ENCODE peak calls at places on chromosomes 6 and 20, in five cellular contexts. H, F, Y, K and Q are unnamed samples.

GRCh38 chr6:166360243-166361079 is 18.1 kb upstream of the SFT2D1 start:
- DNase-seq in H (no peak), F (no peak), Y (peak; percentile 39), K (no peak), Q (no peak)

GRCh38 chr6:169254456-169255316 is 1.0 kb upstream of the THBS2 start:
- DNase-seq in H (no peak), F (no peak), Y (no peak), K (no peak), Q (no peak)

GRCh38 chr6:38355519-38355918 is 284.2 kb downstream of the BTBD9 start:
- DNase-seq in H (no peak), F (no peak), Y (no peak), K (no peak), Q (no peak)

GRCh38 chr6:111724505-111724904 is 118.8 kb upstream of the TRAF3IP2 start:
- DNase-seq in H (no peak), F (peak; percentile 43), Y (no peak), K (no peak), Q (no peak)

GRCh38 chr20:47795214-47795667 is 10.0 kb upstream of the SULF2 start:
- DNase-seq in H (peak; percentile 28), F (no peak), Y (no peak), K (no peak), Q (no peak)

GRCh38 chr6:21340563-21340962 is 253.0 kb upstream of the SOX4 start:
- DNase-seq in H (peak; percentile 27), F (no peak), Y (no peak), K (no peak), Q (no peak)

GRCh38 chr6:140581601-140582000 is 1207.2 kb upstream of the CITED2 start:
- DNase-seq in H (no peak), F (no peak), Y (no peak), K (no peak), Q (no peak)

GRCh38 chr6:169933839-169934698 is 182.6 kb downstream of the ERMARD start:
- DNase-seq in H (peak; percentile 26), F (no peak), Y (no peak), K (no peak), Q (no peak)

GRCh38 chr20:62739581-62740285 is 31.1 kb downstream of the NTSR1 start:
- DNase-seq in H (no peak), F (peak; percentile 31), Y (no peak), K (no peak), Q (no peak)

GRCh38 chr6:32187009-32187709 is 2.8 kb downstream of the PBX2 start:
- DNase-seq in H (no peak), F (no peak), Y (no peak), K (no peak), Q (no peak)

GRCh38 chr6:3244003-3244831 is 14.5 kb upstream of the PSMG4 start:
- DNase-seq in H (no peak), F (no peak), Y (no peak), K (no peak), Q (no peak)

GRCh38 chr6:138622967-138623366 is 123.7 kb upstream of the NHSL1 start:
- DNase-seq in H (peak; percentile 29), F (no peak), Y (no peak), K (no peak), Q (no peak)

GRCh38 chr20:44448753-44449546 is 26.7 kb upstream of the TTPAL start:
- DNase-seq in H (no peak), F (no peak), Y (no peak), K (no peak), Q (no peak)

GRCh38 chr6:7594579-7595125 is 4.7 kb downstream of the SNRNP48 start:
- DNase-seq in H (no peak), F (no peak), Y (no peak), K (no peak), Q (no peak)